ENCODE peak calls at places on chromosome X, in five cellular contexts. H is adipocyte, D is hepatocyte, M is bronchial epithelial cell, Z is Caki2. I is an unnamed sample.

GRCh38 chrX:132957211-132958085 is 981 bp downstream of the HS6ST2 start:
- DNase-seq in H (peak), D (peak), M (peak), Z (no peak), I (no peak)

GRCh38 chrX:108304210-108304609 is 134.0 kb downstream of the COL4A6 start:
- DNase-seq in H (no peak), D (no peak), M (peak), Z (peak), I (no peak)

GRCh38 chrX:115018944-115019343 is 1.5 kb upstream of the IL13RA2 start:
- DNase-seq in H (no peak), D (no peak), M (peak), Z (no peak), I (no peak)

GRCh38 chrX:56793112-56793430 is 64.0 kb downstream of the NBDY start:
- DNase-seq in H (no peak), D (no peak), M (no peak), Z (no peak), I (no peak)

GRCh38 chrX:13923289-13923688 is 106.4 kb upstream of the GPM6B start:
- DNase-seq in H (no peak), D (no peak), M (no peak), Z (no peak), I (no peak)

GRCh38 chrX:71615954-71616353 is 2.4 kb downstream of the CXCR3 start:
- DNase-seq in H (no peak), D (no peak), M (no peak), Z (no peak), I (no peak)

GRCh38 chrX:136856527-136856926 is 24.0 kb downstream of the RBMX start:
- DNase-seq in H (no peak), D (no peak), M (no peak), Z (no peak), I (no peak)

GRCh38 chrX:133884430-133885394 is 100.7 kb downstream of the GPC3 start:
- DNase-seq in H (no peak), D (no peak), M (no peak), Z (no peak), I (no peak)

GRCh38 chrX:19372170-19373033 is 28.7 kb downstream of the PDHA1 start:
- DNase-seq in H (peak), D (peak), M (peak), Z (peak), I (no peak)

GRCh38 chrX:136065044-136065671 is 79.9 kb downstream of the SLC9A6 start:
- DNase-seq in H (peak), D (no peak), M (peak), Z (peak), I (no peak)

GRCh38 chrX:129629837-129630236 is 24.9 kb downstream of the APLN start:
- DNase-seq in H (no peak), D (no peak), M (no peak), Z (no peak), I (no peak)

GRCh38 chrX:104565791-104566687 is at the start of gene IL1RAPL2:
- DNase-seq in H (peak), D (peak), M (peak), Z (peak), I (no peak)

GRCh38 chrX:9420513-9420912 is 44.3 kb upstream of the TBL1X start:
- DNase-seq in H (no peak), D (no peak), M (no peak), Z (no peak), I (no peak)

GRCh38 chrX:109936114-109936513 is 66.8 kb upstream of the TMEM164 start:
- DNase-seq in H (peak), D (no peak), M (peak), Z (no peak), I (no peak)

GRCh38 chrX:26908218-26908617 is 554.9 kb downstream of the PPP4R3C start:
- DNase-seq in H (no peak), D (no peak), M (no peak), Z (no peak), I (no peak)

GRCh38 chrX:20515841-20516461 is 249.2 kb upstream of the RPS6KA3 start:
- DNase-seq in H (peak), D (peak), M (peak), Z (peak), I (no peak)

GRCh38 chrX:71175531-71175930 is 30.9 kb downstream of the NLGN3 start:
- DNase-seq in H (no peak), D (no peak), M (no peak), Z (no peak), I (no peak)

GRCh38 chrX:105653891-105654290 is 168.4 kb upstream of the NRK start:
- DNase-seq in H (peak), D (no peak), M (no peak), Z (no peak), I (no peak)

GRCh38 chrX:25020391-25021131 is 4.8 kb upstream of the ARX start:
- DNase-seq in H (no peak), D (peak), M (no peak), Z (no peak), I (no peak)

GRCh38 chrX:65644621-65645287 is 22.7 kb upstream of the MSN start:
- DNase-seq in H (peak), D (peak), M (peak), Z (peak), I (no peak)

GRCh38 chrX:43581167-43581566 is 74.9 kb upstream of the MAOA start:
- DNase-seq in H (no peak), D (no peak), M (peak), Z (no peak), I (no peak)

GRCh38 chrX:133859860-133860259 is 125.5 kb downstream of the GPC3 start:
- DNase-seq in H (peak), D (no peak), M (peak), Z (no peak), I (no peak)

GRCh38 chrX:8848921-8849320 is 47.7 kb upstream of the FAM9A start:
- DNase-seq in H (no peak), D (no peak), M (peak), Z (peak), I (no peak)

GRCh38 chrX:3271485-3272186 is 74.8 kb downstream of the MXRA5 start:
- DNase-seq in H (peak), D (peak), M (peak), Z (peak), I (no peak)

GRCh38 chrX:267771-268261 is 13.4 kb upstream of the PLCXD1 start:
- DNase-seq in H (no peak), D (peak), M (no peak), Z (no peak), I (no peak)

GRCh38 chrX:103792916-103793540 is 16.4 kb downstream of the PLP1 start:
- DNase-seq in H (peak), D (no peak), M (peak), Z (no peak), I (no peak)

GRCh38 chrX:13293700-13294099 is 26.2 kb downstream of the ATXN3L start:
- DNase-seq in H (peak), D (peak), M (peak), Z (no peak), I (no peak)

GRCh38 chrX:71612256-71612655 is 6.1 kb downstream of the CXCR3 start:
- DNase-seq in H (no peak), D (no peak), M (no peak), Z (no peak), I (no peak)

GRCh38 chrX:40090050-40090804 is 7.5 kb downstream of the BCOR start:
- DNase-seq in H (no peak), D (peak), M (no peak), Z (no peak), I (no peak)